ENCODE peak calls at places on chromosomes 7 and 10, in six cellular contexts. H is GM12878, B is H1, V is HepG2, Y is K562, F is SK-N-SH. T is an unnamed sample.

GRCh38 chr10:62996925-62997324 is 136.2 kb upstream of the NRBF2 start:
- DNase-seq in B (no peak), H (no peak), F (no peak), V (no peak), Y (no peak), T (no peak)

GRCh38 chr10:60731134-60731883 is 47.0 kb upstream of the CDK1 start:
- DNase-seq in B (no peak), H (peak), F (no peak), Y (no peak), V (no peak), T (no peak)

GRCh38 chr7:46522354-46522906 is 601.4 kb upstream of the IGFBP3 start:
- DNase-seq in H (no peak), B (no peak), V (no peak), Y (no peak), F (no peak), T (no peak)

GRCh38 chr10:33719005-33719703 is 384.7 kb upstream of the NRP1 start:
- DNase-seq in B (no peak), F (no peak), V (no peak), H (no peak), Y (no peak), T (no peak)

GRCh38 chr7:33774762-33775523 is 130.4 kb upstream of the BMPER start:
- DNase-seq in B (no peak), V (no peak), Y (no peak), H (no peak), F (no peak), T (no peak)

GRCh38 chr10:24957624-24958435 is 5.4 kb upstream of the PRTFDC1 start:
- DNase-seq in Y (no peak), H (no peak), B (no peak), F (no peak), V (no peak), T (no peak)

GRCh38 chr10:2926918-2927660 is 140.3 kb upstream of the PFKP start:
- DNase-seq in B (no peak), Y (no peak), F (no peak), V (no peak), H (no peak), T (no peak)

GRCh38 chr10:559767-560047 is 129.8 kb downstream of the DIP2C start:
- DNase-seq in V (no peak), F (no peak), Y (no peak), H (no peak), B (no peak), T (no peak)

GRCh38 chr7:69598487-69599148 is 343 bp downstream of the AUTS2 start:
- DNase-seq in V (no peak), F (no peak), B (no peak), Y (no peak), H (no peak), T (no peak)

GRCh38 chr7:106277976-106278375 is 6.8 kb downstream of the NAMPT start:
- DNase-seq in B (no peak), H (no peak), V (no peak), F (no peak), Y (no peak), T (no peak)

GRCh38 chr7:106808967-106809635 is 56.0 kb upstream of the PIK3CG start:
- DNase-seq in V (no peak), F (no peak), B (no peak), H (no peak), Y (no peak), T (no peak)

GRCh38 chr7:16430133-16430532 is 8.8 kb upstream of the CRPPA start:
- DNase-seq in V (no peak), B (no peak), Y (no peak), F (no peak), H (no peak), T (no peak)

GRCh38 chr7:16431646-16432424 is 10.5 kb upstream of the CRPPA start:
- DNase-seq in B (no peak), V (peak), Y (peak), H (no peak), F (peak), T (no peak)

GRCh38 chr7:16433568-16434122 is 12.3 kb upstream of the CRPPA start:
- DNase-seq in V (no peak), H (no peak), Y (peak), B (no peak), F (no peak), T (no peak)

GRCh38 chr7:16428672-16429071 is 7.3 kb upstream of the CRPPA start:
- DNase-seq in H (no peak), Y (no peak), F (no peak), B (no peak), V (no peak), T (peak)

GRCh38 chr7:16432425-16432731 is 11.0 kb upstream of the CRPPA start:
- DNase-seq in V (no peak), B (no peak), Y (no peak), H (no peak), F (no peak), T (no peak)
- TF ChIP-seq CTCF in V (no peak), B (no peak), Y (no peak), H (no peak), F (no peak), T (no peak)

DNA sequence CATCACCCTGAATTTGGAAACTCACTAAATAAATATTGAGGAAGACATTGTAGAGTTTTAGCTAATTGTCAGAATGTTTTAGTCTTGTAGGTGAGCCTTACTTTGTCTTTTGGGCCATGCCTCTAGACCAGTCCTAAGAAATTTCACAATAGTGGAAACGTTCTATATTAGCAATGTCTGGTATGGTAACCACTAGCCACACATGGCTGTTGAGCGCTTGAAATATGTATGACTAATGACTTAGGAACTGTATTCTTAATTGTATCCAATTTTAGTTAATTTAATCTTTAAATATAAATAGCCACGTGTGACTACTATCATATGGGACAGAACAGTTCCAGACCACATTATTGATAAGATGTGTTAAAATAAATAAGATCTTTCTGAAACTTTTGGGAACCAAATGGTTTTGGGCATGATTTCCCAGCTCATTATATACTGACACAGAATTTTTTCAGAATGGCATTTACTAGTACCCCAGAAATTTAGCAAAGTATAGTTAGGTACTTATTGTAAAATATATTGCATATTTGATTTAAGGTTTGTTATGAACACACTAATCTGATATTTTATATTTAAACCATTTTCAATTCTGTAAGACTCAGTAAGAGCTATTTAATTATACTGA is 95.0 kb downstream of the VPS50 start:
- DNase-seq in Y (no peak), F (no peak), V (no peak), B (no peak), H (no peak), T (no peak)
- TF ChIP-seq GABPA in Y (no peak), F (no peak), V (no peak), B (no peak), H (no peak), T (no peak)

GRCh38 chr7:50978633-50979215 is 196.0 kb upstream of the GRB10 start:
- DNase-seq in H (no peak), F (no peak), Y (no peak), V (peak), B (no peak), T (no peak)
- TF ChIP-seq CTCF in H (no peak), F (peak), Y (no peak), V (no peak), B (no peak), T (no peak)

GRCh38 chr10:96891840-96892239 is 59.7 kb downstream of the LCOR start:
- DNase-seq in B (no peak), F (no peak), V (no peak), Y (no peak), H (no peak), T (no peak)

GRCh38 chr10:96890580-96890979 is 58.5 kb downstream of the LCOR start:
- DNase-seq in H (no peak), Y (no peak), F (no peak), V (peak), B (no peak), T (no peak)

GRCh38 chr10:96896884-96897589 is 64.9 kb downstream of the LCOR start:
- DNase-seq in B (no peak), H (no peak), F (no peak), V (no peak), Y (no peak), T (no peak)

GRCh38 chr10:96890172-96890513 is 58.0 kb downstream of the LCOR start:
- DNase-seq in Y (no peak), V (peak), F (no peak), H (no peak), B (no peak), T (no peak)

GRCh38 chr10:96895662-96896424 is 63.7 kb downstream of the LCOR start:
- DNase-seq in H (no peak), F (no peak), Y (no peak), V (no peak), B (no peak), T (no peak)
- TF ChIP-seq GABPA in H (no peak), F (no peak), Y (no peak), V (no peak), B (no peak), T (no peak)

DNA sequence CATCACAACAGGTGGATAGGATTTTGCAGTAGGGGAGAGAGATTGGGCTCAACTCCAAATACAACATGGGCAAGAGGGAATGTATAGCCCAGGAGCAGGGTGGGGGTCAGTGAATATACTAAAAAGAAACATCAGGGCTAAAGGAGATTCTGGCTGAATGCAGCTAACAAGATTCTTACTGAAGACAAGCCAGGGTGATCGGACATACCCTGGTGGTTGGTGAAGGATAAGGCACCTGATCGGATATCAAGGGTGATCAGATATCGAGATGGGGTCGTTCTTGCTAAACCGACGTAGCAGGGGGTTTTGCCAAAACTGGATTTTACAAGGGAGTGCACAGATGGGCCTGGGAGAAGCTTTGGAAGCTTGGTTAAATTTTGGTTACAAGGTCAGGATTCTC is 34.4 kb downstream of the WIPF3 start:
- DNase-seq in F (no peak), V (no peak), Y (no peak), H (no peak), B (no peak), T (no peak)
- TF ChIP-seq CTCF in F (no peak), V (no peak), Y (no peak), H (no peak), B (no peak), T (no peak)

GRCh38 chr10:129768437-129769355 is 195.4 kb downstream of the EBF3 start:
- DNase-seq in B (peak), H (no peak), V (no peak), F (no peak), Y (no peak), T (no peak)
- TF ChIP-seq GABPA in B (peak), H (no peak), V (no peak), F (no peak), Y (no peak), T (no peak)

T was measured in HL-60.